ENCODE peak calls at places on chromosome 18, in four cellular contexts. P, E, S and W are unnamed samples.

GRCh38 chr18:44733069-44733753 is 52.5 kb downstream of the SETBP1 start:
- DNase-seq in P (peak), E (no peak), S (peak), W (peak)

GRCh38 chr18:58638446-58638845 is 9.6 kb upstream of the ALPK2 start:
- DNase-seq in P (no peak), E (no peak), S (no peak), W (no peak)

GRCh38 chr18:58264846-58265245 is 220.8 kb downstream of the NEDD4L start:
- DNase-seq in P (no peak), E (no peak), S (no peak), W (no peak)

GRCh38 chr18:78717051-78717765 is 262.4 kb upstream of the SALL3 start:
- DNase-seq in P (no peak), E (no peak), S (no peak), W (no peak)

GRCh38 chr18:59311631-59312030 is 6.8 kb downstream of the CPLX4 start:
- DNase-seq in P (peak), E (no peak), S (peak), W (peak)

GRCh38 chr18:13217971-13218375 is 587 bp upstream of the LDLRAD4 start:
- DNase-seq in P (no peak), E (no peak), S (no peak), W (no peak)

GRCh38 chr18:58367425-58368140 is 261.3 kb downstream of the ALPK2 start:
- DNase-seq in P (no peak), E (no peak), S (no peak), W (no peak)

GRCh38 chr18:55322176-55322735 is 265.7 kb downstream of the TCF4 start:
- DNase-seq in P (peak), E (peak), S (peak), W (peak)

GRCh38 chr18:73232933-73233332 is 365.1 kb upstream of the NETO1 start:
- DNase-seq in P (no peak), E (no peak), S (no peak), W (no peak)

GRCh38 chr18:1663879-1664705 is 759.4 kb downstream of the ADCYAP1 start:
- DNase-seq in P (peak), E (peak), S (peak), W (no peak)

GRCh38 chr18:9422816-9423519 is 52.3 kb upstream of the RALBP1 start:
- DNase-seq in P (peak), E (no peak), S (no peak), W (peak)

GRCh38 chr18:11553098-11553940 is 56.1 kb upstream of the SLC35G4 start:
- DNase-seq in P (peak), E (peak), S (peak), W (no peak)

GRCh38 chr18:76426738-76427305 is 68.2 kb downstream of the ZNF516 start:
- DNase-seq in P (peak), E (peak), S (peak), W (no peak)

GRCh38 chr18:61991201-61991600 is 98.4 kb upstream of the RNF152 start:
- DNase-seq in P (peak), E (no peak), S (peak), W (no peak)

GRCh38 chr18:61755553-61755952 is 137.3 kb downstream of the RNF152 start:
- DNase-seq in P (no peak), E (no peak), S (no peak), W (no peak)

GRCh38 chr18:24402209-24402785 is 4.7 kb upstream of the OSBPL1A start:
- DNase-seq in P (no peak), E (no peak), S (no peak), W (no peak)

GRCh38 chr18:36153203-36153602 is 23.5 kb downstream of the ELP2 start:
- DNase-seq in P (no peak), E (no peak), S (peak), W (no peak)
- H3K27ac ChIP-seq in P (no peak), E (no peak), S (peak), W (no peak)

GRCh38 chr18:23107718-23108117 is 27.6 kb upstream of the CABLES1 start:
- DNase-seq in P (no peak), E (no peak), S (peak), W (no peak)
- H3K27ac ChIP-seq in P (peak), E (no peak), S (peak), W (peak)

GRCh38 chr18:23033079-23033478 is 100.0 kb downstream of the RBBP8 start:
- DNase-seq in P (peak), E (no peak), S (peak), W (no peak)
- H3K27ac ChIP-seq in P (no peak), E (no peak), S (peak), W (peak)

DNA sequence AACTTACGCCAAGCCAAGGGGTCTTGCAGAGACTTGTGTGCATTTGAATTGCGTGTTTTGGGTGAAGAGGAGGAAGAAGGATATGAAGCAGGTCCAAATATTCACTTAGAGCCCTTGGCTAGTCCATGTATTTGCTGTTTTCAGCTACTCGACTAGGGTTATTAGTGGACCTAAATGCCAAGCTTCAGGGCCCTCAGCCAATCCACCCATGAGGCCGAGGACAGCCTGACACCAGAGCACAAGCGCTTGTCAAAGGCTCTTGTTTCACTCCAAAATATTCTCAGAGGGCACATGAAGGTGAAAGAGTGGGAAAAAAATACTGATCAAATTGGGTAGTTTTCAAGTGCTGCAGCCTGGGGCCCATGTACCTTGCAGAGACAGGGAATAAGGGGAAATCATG is 174.8 kb upstream of the ACAA2 start:
- DNase-seq in P (no peak), E (no peak), S (no peak), W (no peak)
- H3K27ac ChIP-seq in P (no peak), E (no peak), S (no peak), W (no peak)

DNA sequence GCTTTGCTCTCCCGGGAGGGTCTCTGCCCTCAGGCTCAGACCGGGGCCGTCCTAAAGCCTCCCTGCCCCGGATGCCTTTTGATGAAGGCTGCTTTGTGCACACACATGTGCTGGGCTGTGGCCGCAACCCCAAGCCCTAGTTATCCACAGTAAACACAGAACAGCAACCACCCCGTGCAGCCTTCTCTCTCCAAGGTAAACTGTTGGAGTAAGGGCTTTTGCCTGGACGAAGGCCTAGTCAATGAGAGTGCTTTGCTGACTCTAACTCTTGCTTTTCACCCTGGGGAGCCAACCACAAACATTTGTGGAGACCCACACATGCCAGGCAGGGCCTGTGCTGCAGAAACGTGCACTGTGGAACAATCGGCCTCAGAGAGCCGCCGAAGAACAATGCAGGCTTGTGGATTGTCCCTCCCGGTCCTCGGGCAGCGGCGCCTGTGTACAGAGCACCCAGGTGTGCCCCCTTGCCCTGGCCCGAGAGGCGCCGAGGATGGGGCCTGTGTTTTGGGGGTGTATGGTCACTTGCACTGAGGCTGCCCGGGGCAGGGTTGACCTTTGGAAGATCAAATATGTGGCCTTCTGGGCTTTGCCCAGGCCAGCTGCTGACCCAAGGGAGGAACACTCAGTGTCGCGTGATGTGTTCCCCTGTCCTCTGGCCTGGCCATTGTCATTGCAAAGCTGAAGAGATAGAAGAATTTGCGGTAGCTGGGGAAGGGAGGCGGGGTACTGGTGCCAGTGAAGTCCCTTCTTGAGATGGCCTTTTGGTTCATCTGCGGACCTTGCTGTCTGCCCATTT is 37.0 kb downstream of the CTIF start:
- DNase-seq in P (no peak), E (no peak), S (no peak), W (no peak)
- H3K27ac ChIP-seq in P (no peak), E (no peak), S (no peak), W (no peak)